ENCODE peak calls at places on chromosomes 2 and 18, in four cellular contexts. R is glutamatergic neuron, L is colonic mucosa, S is mucosa of descending colon. H is an unnamed sample.
A peak's percentile ranks its signal among the peaks of the same experiment; 100 is the strongest.

GRCh38 chr2:66794115-66794514 is 359.2 kb downstream of the MEIS1 start:
- DNase-seq in R (no peak), S (no peak), L (no peak), H (no peak)

GRCh38 chr2:233221378-233222063 is 30.0 kb upstream of the ATG16L1 start:
- DNase-seq in L (no peak), R (no peak), S (no peak), H (no peak)

GRCh38 chr2:25473758-25474335 is 132.1 kb upstream of the DNMT3A start:
- DNase-seq in S (no peak), R (no peak), L (no peak), H (no peak)

GRCh38 chr18:50099725-50100414 is 95.1 kb downstream of the MYO5B start:
- DNase-seq in L (no peak), R (no peak), S (no peak), H (no peak)

GRCh38 chr18:47953471-47953931 is 23.0 kb upstream of the SMAD2 start:
- DNase-seq in R (peak; percentile 36), S (peak; percentile 17), L (peak; percentile 19), H (peak; percentile 17)

GRCh38 chr2:30222636-30223360 is 8.5 kb upstream of the LBH start:
- DNase-seq in R (no peak), L (no peak), S (no peak), H (no peak)

GRCh38 chr2:157830696-157831570 is 45.2 kb downstream of the ACVR1 start:
- DNase-seq in S (peak; percentile 8), L (no peak), R (no peak), H (no peak)

GRCh38 chr2:241234962-241235361 is 46.5 kb downstream of the ANO7 start:
- DNase-seq in L (no peak), S (no peak), R (no peak), H (no peak)

GRCh38 chr2:208466133-208466919 is 59.7 kb downstream of the PTH2R start:
- DNase-seq in R (peak; percentile 41), S (peak; percentile 33), L (peak; percentile 39), H (no peak)

GRCh38 chr2:107525420-107525819 is 301.3 kb upstream of the RGPD4 start:
- DNase-seq in R (no peak), S (no peak), L (no peak), H (no peak)

GRCh38 chr18:76351961-76352581 is 143.0 kb downstream of the ZNF516 start:
- DNase-seq in R (no peak), S (peak; percentile 44), L (peak; percentile 41), H (peak; percentile 68)

GRCh38 chr18:64936671-64937070 is 787.8 kb upstream of the LINC00305 start:
- DNase-seq in L (no peak), S (no peak), R (no peak), H (no peak)

GRCh38 chr2:69549421-69549820 is 94.1 kb downstream of the AAK1 start:
- DNase-seq in L (no peak), S (no peak), R (no peak), H (no peak)

GRCh38 chr2:160278889-160279196 is 78.8 kb upstream of the ITGB6 start:
- DNase-seq in S (peak; percentile 32), R (no peak), L (no peak), H (no peak)
- TF ChIP-seq CTCF in S (no peak), R (peak; percentile 25), L (peak; percentile 21), H (peak; percentile 32)

GRCh38 chr2:237309011-237309410 is 105.0 kb downstream of the COL6A3 start:
- DNase-seq in S (no peak), L (no peak), R (no peak), H (no peak)

GRCh38 chr2:237305579-237305978 is 108.4 kb downstream of the COL6A3 start:
- DNase-seq in S (no peak), L (no peak), R (no peak), H (no peak)

GRCh38 chr2:237306787-237307170 is 107.2 kb downstream of the COL6A3 start:
- DNase-seq in L (no peak), S (no peak), R (no peak), H (no peak)

GRCh38 chr2:237306083-237306786 is 107.7 kb downstream of the COL6A3 start:
- DNase-seq in L (no peak), R (no peak), S (no peak), H (no peak)

DNA sequence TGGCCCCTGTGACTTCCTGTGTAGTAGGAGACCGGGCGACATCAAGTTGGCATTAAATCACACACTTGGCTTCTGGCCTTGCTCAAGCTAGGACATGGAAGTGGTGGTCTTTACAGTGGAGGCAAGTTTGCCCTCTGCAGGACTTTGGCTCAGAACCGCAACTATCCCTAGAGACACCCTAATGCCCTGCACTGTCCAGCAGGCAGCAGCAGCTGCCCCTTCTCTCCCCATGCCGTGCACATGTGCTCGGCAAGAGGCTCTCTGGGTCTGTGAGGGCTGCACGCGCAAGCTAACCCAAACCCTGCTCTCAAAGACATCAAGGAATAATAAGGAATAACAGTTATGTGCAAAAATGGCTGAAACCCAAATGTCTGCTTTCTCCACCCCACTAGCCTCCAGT is 106.5 kb downstream of the COL6A3 start:
- DNase-seq in S (no peak), R (no peak), L (no peak), H (no peak)
- TF ChIP-seq CTCF in S (no peak), R (no peak), L (no peak), H (no peak)

GRCh38 chr18:70172225-70172624 is 33.3 kb downstream of the RTTN start:
- DNase-seq in R (no peak), S (no peak), L (no peak), H (no peak)
- TF ChIP-seq CTCF in R (no peak), S (no peak), L (no peak), H (no peak)

DNA sequence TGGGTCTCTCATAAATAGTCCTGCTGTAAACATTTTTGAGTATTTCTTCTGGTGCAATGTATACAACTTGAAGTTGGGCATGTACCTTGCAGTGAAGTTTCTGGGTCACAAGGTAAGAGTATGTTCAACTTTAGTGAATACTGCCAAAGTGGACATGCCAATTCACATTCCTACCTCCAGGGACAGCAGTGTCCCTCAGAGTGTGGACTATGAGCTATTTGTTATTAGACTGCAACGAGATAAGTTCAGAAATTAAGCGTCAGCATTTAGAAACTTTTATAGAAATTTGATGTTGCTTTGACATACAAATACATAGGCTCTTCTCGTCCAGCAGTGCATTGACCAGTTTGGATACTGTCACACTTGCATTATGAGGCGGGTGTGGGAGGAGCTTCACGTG is 7.2 kb upstream of the ACKR3 start:
- DNase-seq in R (no peak), S (no peak), L (no peak), H (no peak)
- TF ChIP-seq CTCF in R (peak; percentile 71), S (no peak), L (no peak), H (peak; percentile 37)

GRCh38 chr2:43345391-43345813 is 119.0 kb upstream of the ZFP36L2 start:
- DNase-seq in L (no peak), S (no peak), R (no peak), H (no peak)
- TF ChIP-seq CTCF in L (no peak), S (no peak), R (no peak), H (no peak)

GRCh38 chr2:235493402-235493774 is 455 bp upstream of the AGAP1 start:
- DNase-seq in S (no peak), L (no peak), R (no peak), H (no peak)

GRCh38 chr2:235494716-235495372 is 1.0 kb downstream of the AGAP1 start:
- DNase-seq in S (no peak), L (no peak), R (peak; percentile 63), H (peak; percentile 38)

GRCh38 chr2:235492850-235493344 is 946 bp upstream of the AGAP1 start:
- DNase-seq in S (no peak), R (peak; percentile 38), L (no peak), H (no peak)

GRCh38 chr2:235495373-235496238 is 1.8 kb downstream of the AGAP1 start:
- DNase-seq in R (no peak), L (no peak), S (no peak), H (no peak)

DNA sequence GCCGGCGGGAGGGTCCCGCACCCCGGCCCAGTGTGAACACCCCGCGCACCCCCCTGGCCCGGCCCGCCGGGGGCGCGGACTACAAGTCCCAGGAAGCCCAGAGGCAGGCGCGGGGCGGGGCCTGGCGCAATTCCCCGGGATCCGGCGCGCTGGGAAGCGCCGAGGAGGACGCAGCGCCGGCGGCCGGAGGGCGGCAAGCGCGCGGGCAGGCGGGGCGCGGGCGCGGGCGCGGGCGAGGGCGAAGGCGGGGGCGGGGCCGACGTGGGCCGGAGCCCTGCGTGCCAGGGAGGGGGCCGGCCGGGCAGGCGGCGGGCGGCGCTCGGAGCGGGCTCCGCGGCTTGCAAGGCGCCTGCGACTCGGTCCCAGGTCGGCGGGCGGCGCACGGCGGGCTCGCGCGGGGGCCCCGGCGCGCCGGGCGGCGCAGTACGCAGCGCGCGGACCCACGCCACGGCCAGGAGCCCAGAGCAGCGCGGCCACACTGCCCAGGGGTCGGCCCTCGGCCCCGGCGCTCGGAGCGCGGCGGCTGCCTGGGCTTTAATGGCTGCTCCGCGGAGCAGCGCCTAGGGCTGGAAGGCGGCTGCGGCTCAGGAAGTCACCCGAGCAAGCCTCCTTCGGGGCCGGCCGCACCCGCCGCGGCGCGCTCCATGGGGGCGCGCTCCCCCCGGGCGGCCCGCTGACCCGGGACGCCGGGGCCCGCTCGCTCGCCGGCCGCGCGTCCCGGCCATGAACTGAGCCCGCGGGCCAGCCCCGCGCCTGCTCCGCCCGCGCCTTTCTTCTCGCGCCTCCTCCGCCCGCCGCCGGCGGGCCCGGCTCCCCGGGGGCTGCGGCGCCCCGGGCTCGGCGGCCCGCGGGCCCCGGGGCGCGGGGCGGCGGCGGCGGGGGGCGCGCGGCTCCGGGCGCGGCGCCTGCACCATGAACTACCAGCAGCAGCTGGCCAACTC is at the start of gene AGAP1:
- DNase-seq in R (peak; percentile 94), S (peak; percentile 91), L (peak; percentile 90), H (peak; percentile 91)
- TF ChIP-seq CTCF in R (no peak), S (no peak), L (no peak), H (no peak)

DNA sequence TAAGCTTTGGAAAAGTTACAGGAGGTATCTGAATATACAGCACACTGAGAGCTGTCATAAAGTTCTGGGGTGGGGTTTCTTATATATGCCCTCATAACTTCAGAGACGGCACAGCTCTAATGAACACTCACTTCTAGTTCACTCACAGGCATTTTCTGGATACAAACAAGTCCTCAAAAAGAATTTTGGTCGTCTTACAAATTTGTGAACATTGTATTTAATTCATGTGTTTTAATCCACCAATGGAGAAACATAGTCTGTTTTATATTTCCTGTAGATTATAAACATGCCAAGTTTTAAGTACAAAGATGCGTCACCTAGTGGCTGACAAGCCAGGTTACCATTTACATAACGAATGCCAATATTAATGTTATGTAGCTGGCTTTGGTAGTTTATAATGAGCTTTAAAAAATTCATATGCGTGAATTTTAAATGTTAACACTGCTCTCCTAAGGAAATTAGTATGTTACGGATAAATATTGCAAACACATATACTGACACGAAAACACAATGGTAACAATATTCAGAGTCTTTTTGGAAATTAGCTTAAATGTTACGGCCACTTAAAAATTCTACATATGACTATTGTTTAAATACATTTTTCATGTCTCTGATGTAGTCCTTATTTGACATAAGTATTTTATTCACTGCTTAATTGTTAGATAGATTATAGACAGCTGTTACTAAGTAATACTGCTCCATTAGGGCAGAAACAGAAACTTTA is 2.5 kb downstream of the COL3A1 start:
- DNase-seq in L (no peak), S (peak; percentile 23), R (no peak), H (no peak)
- TF ChIP-seq CTCF in L (peak; percentile 44), S (no peak), R (peak; percentile 11), H (peak; percentile 54)

GRCh38 chr2:79223539-79223938 is 64.0 kb upstream of the REG3A start:
- DNase-seq in S (no peak), R (no peak), L (no peak), H (no peak)
- TF ChIP-seq CTCF in S (no peak), R (no peak), L (no peak), H (no peak)

DNA sequence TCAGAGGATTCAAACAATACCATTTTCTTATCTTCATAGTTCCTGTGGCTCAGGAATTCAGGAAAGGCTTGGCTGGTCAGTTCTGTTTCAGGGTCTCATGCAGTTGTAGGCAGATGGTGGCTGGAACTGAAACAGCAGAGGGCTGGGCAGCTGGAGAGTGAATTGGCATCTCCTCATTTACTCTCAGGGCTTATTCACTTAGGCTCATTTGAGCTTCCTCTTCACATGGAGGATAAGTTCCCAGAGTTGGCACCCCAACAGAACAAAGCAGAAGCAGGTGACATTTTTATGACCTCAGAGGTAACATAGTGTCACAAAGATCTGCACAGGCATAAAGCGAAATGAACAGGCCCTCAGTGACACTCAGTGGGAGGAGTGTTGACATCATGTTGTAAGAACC is 66.1 kb downstream of the RBBP8 start:
- DNase-seq in R (peak; percentile 41), L (no peak), S (no peak), H (no peak)
- TF ChIP-seq CTCF in R (no peak), L (no peak), S (no peak), H (no peak)